ENCODE peak calls at places on chromosomes 3 and 15, in nine cellular contexts. One of them, this sample, is unnamed.

GRCh38 chr15:84992157-84992940 is 10.7 kb downstream of the PDE8A start:
- DNase-seq in mucosa of descending colon: no peak
- DNase-seq in GM23248: peak; percentile 90
- DNase-seq in kidney epithelial cell: peak; percentile 69
- DNase-seq in GM23338: no peak
- DNase-seq in Right ventricle myocardium superior: no peak
- DNase-seq in EH: peak; percentile 81
- DNase-seq in activated CD4-positive, alpha-beta T cell treated with anti-CD3 and anti-CD28 coated beads, Interleukin-2, amount 50 U/mL, for 1 hour: peak; percentile 12
- DNase-seq in HT-29: peak; percentile 79
- DNase-seq in this sample: no peak

GRCh38 chr3:194779729-194780224 is 94.1 kb downstream of the FAM43A start:
- DNase-seq in mucosa of descending colon: no peak
- DNase-seq in EH: peak; percentile 81
- DNase-seq in GM23338: no peak
- DNase-seq in Right ventricle myocardium superior: no peak
- DNase-seq in kidney epithelial cell: no peak
- DNase-seq in HT-29: no peak
- DNase-seq in GM23248: peak; percentile 51
- DNase-seq in activated CD4-positive, alpha-beta T cell treated with anti-CD3 and anti-CD28 coated beads, Interleukin-2, amount 50 U/mL, for 1 hour: no peak
- DNase-seq in this sample: no peak

GRCh38 chr3:52205727-52206372 is 7.9 kb downstream of the ALAS1 start:
- DNase-seq in Right ventricle myocardium superior: no peak
- DNase-seq in HT-29: no peak
- DNase-seq in kidney epithelial cell: no peak
- DNase-seq in EH: no peak
- DNase-seq in mucosa of descending colon: no peak
- DNase-seq in GM23248: no peak
- DNase-seq in GM23338: no peak
- DNase-seq in activated CD4-positive, alpha-beta T cell treated with anti-CD3 and anti-CD28 coated beads, Interleukin-2, amount 50 U/mL, for 1 hour: no peak
- DNase-seq in this sample: no peak

GRCh38 chr3:146491303-146491702 is 21.9 kb upstream of the PLSCR2 start:
- DNase-seq in HT-29: no peak
- DNase-seq in GM23338: no peak
- DNase-seq in GM23248: peak; percentile 59
- DNase-seq in Right ventricle myocardium superior: no peak
- DNase-seq in mucosa of descending colon: no peak
- DNase-seq in EH: peak; percentile 68
- DNase-seq in kidney epithelial cell: no peak
- DNase-seq in activated CD4-positive, alpha-beta T cell treated with anti-CD3 and anti-CD28 coated beads, Interleukin-2, amount 50 U/mL, for 1 hour: no peak
- DNase-seq in this sample: no peak

GRCh38 chr3:125602752-125603649 is 7.7 kb upstream of the OSBPL11 start:
- DNase-seq in GM23248: peak; percentile 84
- DNase-seq in mucosa of descending colon: no peak
- DNase-seq in kidney epithelial cell: peak; percentile 90
- DNase-seq in GM23338: no peak
- DNase-seq in Right ventricle myocardium superior: no peak
- DNase-seq in EH: peak; percentile 64
- DNase-seq in activated CD4-positive, alpha-beta T cell treated with anti-CD3 and anti-CD28 coated beads, Interleukin-2, amount 50 U/mL, for 1 hour: no peak
- DNase-seq in HT-29: peak; percentile 37
- DNase-seq in this sample: no peak

GRCh38 chr3:120569224-120569915 is 26.8 kb upstream of the NDUFB4 start:
- DNase-seq in EH: peak; percentile 38
- DNase-seq in mucosa of descending colon: no peak
- DNase-seq in Right ventricle myocardium superior: no peak
- DNase-seq in GM23248: no peak
- DNase-seq in HT-29: no peak
- DNase-seq in activated CD4-positive, alpha-beta T cell treated with anti-CD3 and anti-CD28 coated beads, Interleukin-2, amount 50 U/mL, for 1 hour: no peak
- DNase-seq in kidney epithelial cell: no peak
- DNase-seq in GM23338: no peak
- DNase-seq in this sample: no peak

GRCh38 chr15:83843511-83843910 is 189.6 kb downstream of the ADAMTSL3 start:
- DNase-seq in activated CD4-positive, alpha-beta T cell treated with anti-CD3 and anti-CD28 coated beads, Interleukin-2, amount 50 U/mL, for 1 hour: no peak
- DNase-seq in HT-29: no peak
- DNase-seq in Right ventricle myocardium superior: peak; percentile 61
- DNase-seq in GM23338: no peak
- DNase-seq in GM23248: peak; percentile 91
- DNase-seq in kidney epithelial cell: no peak
- DNase-seq in mucosa of descending colon: no peak
- DNase-seq in EH: no peak
- DNase-seq in this sample: no peak

GRCh38 chr3:126208618-126209256 is 28.4 kb upstream of the ALDH1L1 start:
- DNase-seq in EH: peak; percentile 99
- DNase-seq in GM23248: peak; percentile 70
- DNase-seq in mucosa of descending colon: peak; percentile 88
- DNase-seq in GM23338: no peak
- DNase-seq in kidney epithelial cell: peak; percentile 63
- DNase-seq in activated CD4-positive, alpha-beta T cell treated with anti-CD3 and anti-CD28 coated beads, Interleukin-2, amount 50 U/mL, for 1 hour: no peak
- DNase-seq in Right ventricle myocardium superior: peak; percentile 85
- DNase-seq in HT-29: peak; percentile 99
- DNase-seq in this sample: peak; percentile 94